ENCODE peak calls at places on chromosomes 16 and 17, in six cellular contexts. One of them, this sample, is unnamed.

GRCh38 chr16:46757339-46758050 is 9.4 kb upstream of the MYLK3 start:
- DNase-seq in GM12864: no peak
- DNase-seq in cardiac muscle cell: peak; percentile 55
- DNase-seq in head of caudate nucleus: no peak
- DNase-seq in effector memory CD4-positive, alpha-beta T cell: no peak
- DNase-seq in breast epithelium: no peak
- DNase-seq in this sample: no peak

GRCh38 chr17:6454495-6455320 is 10.5 kb downstream of the PIMREG start:
- DNase-seq in GM12864: no peak
- DNase-seq in cardiac muscle cell: no peak
- DNase-seq in head of caudate nucleus: no peak
- DNase-seq in effector memory CD4-positive, alpha-beta T cell: no peak
- DNase-seq in breast epithelium: no peak
- DNase-seq in this sample: no peak

GRCh38 chr17:15943971-15944719 is 785 bp upstream of the ADORA2B start:
- DNase-seq in GM12864: no peak
- DNase-seq in cardiac muscle cell: no peak
- DNase-seq in head of caudate nucleus: no peak
- DNase-seq in effector memory CD4-positive, alpha-beta T cell: no peak
- DNase-seq in breast epithelium: no peak
- DNase-seq in this sample: no peak

GRCh38 chr17:80452173-80452915 is 24.1 kb downstream of the NPTX1 start:
- DNase-seq in GM12864: no peak
- DNase-seq in cardiac muscle cell: no peak
- DNase-seq in head of caudate nucleus: no peak
- DNase-seq in effector memory CD4-positive, alpha-beta T cell: no peak
- DNase-seq in breast epithelium: no peak
- DNase-seq in this sample: no peak

GRCh38 chr16:49564577-49565224 is 191.1 kb downstream of the C16orf78 start:
- DNase-seq in GM12864: no peak
- DNase-seq in cardiac muscle cell: peak; percentile 17
- DNase-seq in head of caudate nucleus: no peak
- DNase-seq in effector memory CD4-positive, alpha-beta T cell: no peak
- DNase-seq in breast epithelium: no peak
- DNase-seq in this sample: no peak

GRCh38 chr16:1374418-1375297 is 22.9 kb downstream of the GNPTG start:
- DNase-seq in GM12864: no peak
- DNase-seq in cardiac muscle cell: no peak
- DNase-seq in head of caudate nucleus: no peak
- DNase-seq in effector memory CD4-positive, alpha-beta T cell: no peak
- DNase-seq in breast epithelium: no peak
- DNase-seq in this sample: no peak

GRCh38 chr17:71764507-71764906 is 356.3 kb upstream of the SOX9 start:
- DNase-seq in GM12864: no peak
- DNase-seq in cardiac muscle cell: peak; percentile 6
- DNase-seq in head of caudate nucleus: no peak
- DNase-seq in effector memory CD4-positive, alpha-beta T cell: no peak
- DNase-seq in breast epithelium: no peak
- DNase-seq in this sample: no peak

GRCh38 chr16:51538707-51539604 is 387.9 kb upstream of the SALL1 start:
- DNase-seq in GM12864: no peak
- DNase-seq in cardiac muscle cell: peak; percentile 85
- DNase-seq in head of caudate nucleus: no peak
- DNase-seq in effector memory CD4-positive, alpha-beta T cell: no peak
- DNase-seq in breast epithelium: no peak
- DNase-seq in this sample: no peak

GRCh38 chr16:48950184-48950583 is 331.5 kb downstream of the CBLN1 start:
- DNase-seq in GM12864: no peak
- DNase-seq in cardiac muscle cell: no peak
- DNase-seq in head of caudate nucleus: no peak
- DNase-seq in effector memory CD4-positive, alpha-beta T cell: no peak
- DNase-seq in breast epithelium: no peak
- DNase-seq in this sample: no peak

GRCh38 chr16:67993207-67994036 is 5.9 kb downstream of the DPEP2 start:
- DNase-seq in GM12864: no peak
- DNase-seq in cardiac muscle cell: peak; percentile 79
- DNase-seq in head of caudate nucleus: peak; percentile 82
- DNase-seq in effector memory CD4-positive, alpha-beta T cell: peak; percentile 75
- DNase-seq in breast epithelium: peak; percentile 28
- DNase-seq in this sample: peak; percentile 75

GRCh38 chr17:67673006-67673405 is 44.7 kb upstream of the NOL11 start:
- DNase-seq in GM12864: no peak
- DNase-seq in cardiac muscle cell: no peak
- DNase-seq in head of caudate nucleus: no peak
- DNase-seq in effector memory CD4-positive, alpha-beta T cell: no peak
- DNase-seq in breast epithelium: no peak
- DNase-seq in this sample: no peak

GRCh38 chr16:83995756-83996155 is 27.7 kb downstream of the NECAB2 start:
- DNase-seq in GM12864: no peak
- DNase-seq in cardiac muscle cell: peak; percentile 14
- DNase-seq in head of caudate nucleus: peak; percentile 75
- DNase-seq in effector memory CD4-positive, alpha-beta T cell: no peak
- DNase-seq in breast epithelium: no peak
- DNase-seq in this sample: no peak

GRCh38 chr17:32349503-32349853 is 479 bp upstream of the ZNF207 start:
- DNase-seq in GM12864: no peak
- DNase-seq in cardiac muscle cell: peak; percentile 25
- DNase-seq in head of caudate nucleus: peak; percentile 36
- DNase-seq in effector memory CD4-positive, alpha-beta T cell: no peak
- DNase-seq in breast epithelium: no peak
- DNase-seq in this sample: no peak

GRCh38 chr16:88533945-88534641 is 36.1 kb upstream of the ZC3H18 start:
- DNase-seq in GM12864: peak; percentile 15
- DNase-seq in cardiac muscle cell: peak; percentile 67
- DNase-seq in head of caudate nucleus: peak; percentile 82
- DNase-seq in effector memory CD4-positive, alpha-beta T cell: peak; percentile 68
- DNase-seq in breast epithelium: peak; percentile 50
- DNase-seq in this sample: peak; percentile 67

GRCh38 chr17:32314636-32315035 is 27.3 kb downstream of the C17orf75 start:
- DNase-seq in GM12864: no peak
- DNase-seq in cardiac muscle cell: no peak
- DNase-seq in head of caudate nucleus: no peak
- DNase-seq in effector memory CD4-positive, alpha-beta T cell: no peak
- DNase-seq in breast epithelium: no peak
- DNase-seq in this sample: no peak

GRCh38 chr16:22008215-22009142 is 568 bp downstream of the MOSMO start:
- DNase-seq in GM12864: no peak
- DNase-seq in cardiac muscle cell: no peak
- DNase-seq in head of caudate nucleus: peak; percentile 54
- DNase-seq in effector memory CD4-positive, alpha-beta T cell: peak; percentile 3
- DNase-seq in breast epithelium: no peak
- DNase-seq in this sample: peak; percentile 10

GRCh38 chr17:77061711-77062110 is 79.1 kb upstream of the SEC14L1 start:
- DNase-seq in GM12864: no peak
- DNase-seq in cardiac muscle cell: no peak
- DNase-seq in head of caudate nucleus: no peak
- DNase-seq in effector memory CD4-positive, alpha-beta T cell: no peak
- DNase-seq in breast epithelium: no peak
- DNase-seq in this sample: no peak

GRCh38 chr17:13728751-13729150 is 127.0 kb upstream of the HS3ST3A1 start:
- DNase-seq in GM12864: no peak
- DNase-seq in cardiac muscle cell: no peak
- DNase-seq in head of caudate nucleus: no peak
- DNase-seq in effector memory CD4-positive, alpha-beta T cell: no peak
- DNase-seq in breast epithelium: no peak
- DNase-seq in this sample: no peak

GRCh38 chr16:26078971-26079370 is 387.2 kb downstream of the HS3ST4 start:
- DNase-seq in GM12864: no peak
- DNase-seq in cardiac muscle cell: no peak
- DNase-seq in head of caudate nucleus: no peak
- DNase-seq in effector memory CD4-positive, alpha-beta T cell: no peak
- DNase-seq in breast epithelium: no peak
- DNase-seq in this sample: no peak

GRCh38 chr17:31052187-31052889 is 42.4 kb upstream of the NF1 start:
- DNase-seq in GM12864: no peak
- DNase-seq in cardiac muscle cell: peak; percentile 95
- DNase-seq in head of caudate nucleus: no peak
- DNase-seq in effector memory CD4-positive, alpha-beta T cell: no peak
- DNase-seq in breast epithelium: peak; percentile 88
- DNase-seq in this sample: no peak

GRCh38 chr17:3755335-3756030 is 31.8 kb downstream of the HASPIN start:
- DNase-seq in GM12864: no peak
- DNase-seq in cardiac muscle cell: no peak
- DNase-seq in head of caudate nucleus: no peak
- DNase-seq in effector memory CD4-positive, alpha-beta T cell: no peak
- DNase-seq in breast epithelium: no peak
- DNase-seq in this sample: no peak

GRCh38 chr17:4142107-4142900 is 526 bp downstream of the ZZEF1 start:
- DNase-seq in GM12864: no peak
- DNase-seq in cardiac muscle cell: peak; percentile 44
- DNase-seq in head of caudate nucleus: no peak
- DNase-seq in effector memory CD4-positive, alpha-beta T cell: peak; percentile 30
- DNase-seq in breast epithelium: peak; percentile 34
- DNase-seq in this sample: peak; percentile 37

GRCh38 chr16:87047221-87048037 is 269.8 kb downstream of the C16orf95 start:
- DNase-seq in GM12864: no peak
- DNase-seq in cardiac muscle cell: no peak
- DNase-seq in head of caudate nucleus: no peak
- DNase-seq in effector memory CD4-positive, alpha-beta T cell: no peak
- DNase-seq in breast epithelium: no peak
- DNase-seq in this sample: no peak

This sample was measured in T-helper 9 cell.